ENCODE peak calls at places on chromosomes 16 and 17, in seven cellular contexts. C, Q, P, J, T, D and B are unnamed samples.

GRCh38 chr17:38587956-38588771 is 17.6 kb downstream of the SRCIN1 start:
- DNase-seq in C (no peak), Q (no peak), P (no peak), J (no peak), T (no peak), D (peak; percentile 73), B (no peak)

GRCh38 chr17:74531231-74531761 is at the start of gene CD300LB:
- DNase-seq in C (no peak), Q (no peak), P (no peak), J (peak; percentile 24), T (no peak), D (peak; percentile 13), B (no peak)

GRCh38 chr17:17681187-17681743 is at the start of gene RAI1:
- DNase-seq in C (no peak), Q (peak; percentile 79), P (peak; percentile 59), J (peak; percentile 81), T (peak; percentile 84), D (peak; percentile 96), B (no peak)

GRCh38 chr16:81505011-81505660 is 60.5 kb downstream of the CMIP start:
- DNase-seq in C (no peak), Q (no peak), P (no peak), J (no peak), T (no peak), D (no peak), B (no peak)

GRCh38 chr16:70565053-70565452 is 41.4 kb downstream of the SF3B3 start:
- DNase-seq in C (no peak), Q (no peak), P (no peak), J (no peak), T (no peak), D (no peak), B (no peak)

GRCh38 chr17:2335726-2336214 is 487 bp downstream of the TSR1 start:
- DNase-seq in C (no peak), Q (no peak), P (no peak), J (no peak), T (no peak), D (peak; percentile 68), B (no peak)

GRCh38 chr17:44916781-44917241 is 1.5 kb upstream of the GFAP start:
- DNase-seq in C (no peak), Q (peak; percentile 25), P (no peak), J (no peak), T (no peak), D (no peak), B (no peak)

GRCh38 chr17:14301761-14302401 is 1.0 kb downstream of the HS3ST3B1 start:
- DNase-seq in C (no peak), Q (peak; percentile 48), P (no peak), J (peak; percentile 48), T (peak; percentile 63), D (peak; percentile 58), B (no peak)

GRCh38 chr16:10834766-10835165 is 16.2 kb upstream of the TVP23A start:
- DNase-seq in C (no peak), Q (no peak), P (no peak), J (no peak), T (no peak), D (no peak), B (no peak)

GRCh38 chr16:78407191-78407590 is 307.7 kb downstream of the WWOX start:
- DNase-seq in C (peak; percentile 17), Q (peak; percentile 21), P (no peak), J (no peak), T (no peak), D (no peak), B (no peak)

GRCh38 chr16:35239561-35239960 is 1780.1 kb downstream of the TP53TG3F start:
- DNase-seq in C (no peak), Q (no peak), P (no peak), J (no peak), T (no peak), D (no peak), B (no peak)

GRCh38 chr17:78712043-78712442 is 70.0 kb downstream of the CYTH1 start:
- DNase-seq in C (no peak), Q (no peak), P (no peak), J (no peak), T (no peak), D (no peak), B (no peak)

GRCh38 chr16:68656771-68657170 is 11.7 kb downstream of the CDH3 start:
- DNase-seq in C (no peak), Q (no peak), P (no peak), J (no peak), T (no peak), D (peak; percentile 43), B (no peak)

GRCh38 chr17:61002316-61002736 is 324.7 kb downstream of the BCAS3 start:
- DNase-seq in C (no peak), Q (peak; percentile 79), P (no peak), J (no peak), T (peak; percentile 86), D (peak; percentile 2), B (peak; percentile 12)

GRCh38 chr17:66548158-66548557 is 245.7 kb downstream of the PRKCA start:
- DNase-seq in C (no peak), Q (no peak), P (no peak), J (no peak), T (no peak), D (no peak), B (no peak)

GRCh38 chr17:66548659-66549311 is 246.4 kb downstream of the PRKCA start:
- DNase-seq in C (no peak), Q (no peak), P (no peak), J (no peak), T (no peak), D (no peak), B (no peak)

GRCh38 chr17:66549312-66549705 is 246.9 kb downstream of the PRKCA start:
- DNase-seq in C (no peak), Q (peak; percentile 63), P (no peak), J (no peak), T (peak; percentile 49), D (no peak), B (no peak)

GRCh38 chr17:66551839-66552238 is 249.4 kb downstream of the PRKCA start:
- DNase-seq in C (no peak), Q (no peak), P (no peak), J (no peak), T (no peak), D (no peak), B (no peak)

GRCh38 chr17:66549731-66550207 is 247.4 kb downstream of the PRKCA start:
- DNase-seq in C (no peak), Q (peak; percentile 90), P (no peak), J (no peak), T (peak; percentile 78), D (peak; percentile 44), B (peak; percentile 66)
- H3K4me3 ChIP-seq in C (no peak overlapping the region), Q (no peak overlapping the region), P (no peak overlapping the region), J (no peak overlapping the region), T (no peak overlapping the region), D (no peak overlapping the region), B (no peak overlapping the region)

GRCh38 chr17:63282455-63282854 is 163.7 kb downstream of the CYB561 start:
- DNase-seq in C (no peak), Q (no peak), P (no peak), J (no peak), T (no peak), D (no peak), B (no peak)

GRCh38 chr17:63278731-63279442 is 167.2 kb downstream of the CYB561 start:
- DNase-seq in C (no peak), Q (no peak), P (no peak), J (no peak), T (peak; percentile 26), D (no peak), B (no peak)

GRCh38 chr17:63277629-63278028 is 168.5 kb downstream of the CYB561 start:
- DNase-seq in C (no peak), Q (no peak), P (no peak), J (no peak), T (peak; percentile 47), D (no peak), B (no peak)

GRCh38 chr17:63276821-63277220 is 169.3 kb downstream of the CYB561 start:
- DNase-seq in C (no peak), Q (no peak), P (no peak), J (no peak), T (peak; percentile 26), D (no peak), B (no peak)

DNA sequence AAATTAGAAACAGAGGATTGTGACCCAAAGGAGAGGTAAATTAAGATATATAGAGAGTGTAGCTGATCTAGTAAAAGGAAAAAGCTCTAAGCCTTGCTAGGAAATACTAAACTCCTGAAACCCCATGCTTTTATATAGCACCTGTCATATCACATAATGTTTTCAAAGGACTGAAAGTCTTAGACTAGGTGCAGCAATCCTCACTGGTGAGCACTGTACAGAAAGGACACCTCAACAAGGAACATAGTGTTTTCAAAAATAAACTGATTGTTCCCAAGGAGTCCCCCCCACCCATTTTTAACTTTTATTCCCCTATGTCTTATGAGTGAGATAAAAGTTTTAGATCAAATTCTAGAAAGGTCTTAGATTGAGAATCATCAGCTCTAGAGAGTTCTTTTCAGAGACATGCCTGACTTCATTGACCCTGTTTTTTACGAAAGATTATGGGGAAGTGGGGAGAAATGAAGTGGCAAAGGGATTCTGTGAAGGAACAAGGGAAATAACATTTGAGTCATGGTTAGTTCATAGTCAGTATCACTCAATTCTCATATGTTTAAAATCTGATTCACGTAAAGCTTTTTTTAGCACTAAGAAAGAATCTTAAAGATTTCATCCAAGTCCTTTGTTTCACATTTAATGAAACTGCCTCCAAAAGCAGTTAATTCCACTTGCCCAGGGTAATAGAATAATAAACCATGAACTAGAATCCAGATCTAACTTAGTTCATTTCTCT is 166.4 kb downstream of the CYB561 start:
- DNase-seq in C (no peak), Q (peak; percentile 87), P (no peak), J (no peak), T (peak; percentile 84), D (no peak), B (peak; percentile 45)
- H3K4me3 ChIP-seq in C (no peak overlapping the region), Q (no peak overlapping the region), P (no peak overlapping the region), J (no peak overlapping the region), T (no peak overlapping the region), D (no peak overlapping the region), B (no peak overlapping the region)

GRCh38 chr16:85751665-85752501 is 987 bp upstream of the C16orf74 start:
- DNase-seq in C (no peak), Q (peak; percentile 58), P (no peak), J (no peak), T (peak; percentile 62), D (peak; percentile 79), B (no peak)
- H3K4me3 ChIP-seq in C (no peak overlapping the region), Q (no peak overlapping the region), P (no peak overlapping the region), J (no peak overlapping the region), T (no peak overlapping the region), D (no peak overlapping the region), B (peak overlapping the region; percentile 43)

DNA sequence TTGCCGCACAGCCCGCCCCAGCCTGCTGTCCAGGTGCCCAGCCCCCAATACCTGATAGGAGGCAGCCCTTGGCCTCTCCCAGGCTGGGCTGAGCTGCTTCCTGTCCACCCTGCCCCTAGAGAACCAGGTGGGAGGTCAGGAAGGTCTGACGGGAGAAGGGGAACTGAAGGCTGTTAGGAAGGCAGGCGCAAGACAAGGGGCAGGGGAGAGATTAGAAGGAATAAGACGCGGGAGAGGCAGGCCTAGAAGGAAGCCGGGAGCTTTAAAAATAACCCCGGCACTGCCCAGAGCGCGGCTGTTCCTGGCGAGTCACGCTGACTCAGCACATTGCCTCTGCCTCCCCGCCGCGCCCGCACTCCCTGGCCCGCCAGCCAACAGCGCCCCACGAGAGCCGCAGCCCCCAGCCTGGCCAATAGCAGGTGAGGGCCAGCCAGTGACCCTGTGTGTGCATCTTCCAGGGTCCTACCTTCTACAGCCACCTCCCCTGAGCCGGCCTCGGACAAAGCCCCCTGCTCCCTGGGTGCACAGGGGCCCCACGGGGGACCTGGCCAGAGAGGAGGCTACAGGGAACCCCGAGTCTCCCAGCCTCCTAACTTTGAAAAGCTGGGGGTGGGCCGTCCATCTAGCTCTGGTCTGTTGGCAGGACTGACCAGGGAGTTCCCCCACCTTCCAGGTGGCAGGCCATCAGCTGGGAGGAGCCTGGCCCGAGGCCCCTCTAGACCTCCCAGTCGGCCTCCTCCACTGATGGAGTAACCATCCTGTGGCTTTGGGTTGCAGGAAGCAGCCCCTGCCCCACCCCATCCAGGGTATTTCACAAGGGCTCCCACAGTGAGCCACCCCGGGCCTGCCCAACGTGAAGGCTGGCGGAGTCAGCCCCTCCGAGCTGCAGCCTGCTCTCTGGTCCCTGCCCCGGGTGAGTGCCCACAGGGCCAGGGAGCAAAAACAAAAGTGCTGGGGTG is 4.0 kb downstream of the MAFG start:
- DNase-seq in C (no peak), Q (peak; percentile 72), P (peak; percentile 67), J (peak; percentile 85), T (peak; percentile 80), D (peak; percentile 92), B (peak; percentile 45)
- H3K4me3 ChIP-seq in C (peak overlapping the region; percentile 36), Q (peak overlapping the region; percentile 34), P (peak overlapping the region; percentile 12), J (peak overlapping the region; percentile 38), T (peak overlapping the region; percentile 34), D (peak overlapping the region; percentile 24), B (peak overlapping the region; percentile 27)